ENCODE peak calls at places on chromosomes 6 and 20, in four cellular contexts. N is HepG2, S is K562, B is SK-N-SH. Y is an unnamed sample.

GRCh38 chr6:148525453-148525852 is 182.8 kb downstream of the SASH1 start:
- DNase-seq in B (no peak), N (no peak), S (peak), Y (no peak)

GRCh38 chr6:44494011-44494501 is 106.5 kb downstream of the CDC5L start:
- DNase-seq in S (peak), N (peak), B (no peak), Y (no peak)

GRCh38 chr20:1507276-1507675 is 16.1 kb upstream of the SIRPB2 start:
- DNase-seq in S (no peak), N (no peak), B (no peak), Y (no peak)

GRCh38 chr6:43276180-43277082 is 21.6 kb upstream of the SLC22A7 start:
- DNase-seq in S (no peak), N (peak), B (no peak), Y (no peak)

GRCh38 chr6:168819546-168819945 is 378.6 kb downstream of the SMOC2 start:
- DNase-seq in B (no peak), N (no peak), S (no peak), Y (no peak)

GRCh38 chr20:40561187-40561586 is 127.8 kb downstream of the MAFB start:
- DNase-seq in B (no peak), S (no peak), N (no peak), Y (no peak)

GRCh38 chr20:46571418-46571817 is 21.0 kb upstream of the OCSTAMP start:
- DNase-seq in N (no peak), B (no peak), S (no peak), Y (no peak)

GRCh38 chr6:105511639-105512038 is 108.8 kb upstream of the PREP start:
- DNase-seq in S (no peak), N (no peak), B (no peak), Y (no peak)

GRCh38 chr6:56314683-56315523 is 67.5 kb upstream of the COL21A1 start:
- DNase-seq in S (peak), B (peak), N (peak), Y (peak)

GRCh38 chr20:39112196-39112743 is 150.1 kb downstream of the DHX35 start:
- DNase-seq in B (peak), N (peak), S (peak), Y (peak)

GRCh38 chr20:57998981-57999464 is 229.4 kb downstream of the ANKRD60 start:
- DNase-seq in B (no peak), N (no peak), S (no peak), Y (no peak)

GRCh38 chr20:24465730-24466129 is 3.7 kb upstream of the SYNDIG1 start:
- DNase-seq in N (no peak), S (no peak), B (no peak), Y (no peak)

GRCh38 chr6:14921878-14922277 is 324.0 kb upstream of the JARID2 start:
- DNase-seq in N (no peak), S (no peak), B (no peak), Y (no peak)

GRCh38 chr6:43916091-43916923 is 146.3 kb downstream of the VEGFA start:
- DNase-seq in B (no peak), N (no peak), S (peak), Y (no peak)

GRCh38 chr6:110098511-110099116 is 80.9 kb downstream of the WASF1 start:
- DNase-seq in N (peak), S (peak), B (no peak), Y (no peak)

GRCh38 chr20:35280523-35280922 is 2.6 kb upstream of the MMP24OS start:
- DNase-seq in B (no peak), N (no peak), S (no peak), Y (no peak)

GRCh38 chr6:93219447-93219846 is 199.9 kb downstream of the EPHA7 start:
- DNase-seq in S (no peak), N (no peak), B (no peak), Y (no peak)

GRCh38 chr6:132494954-132495353 is 18.0 kb downstream of the STX7 start:
- DNase-seq in S (no peak), N (no peak), B (no peak), Y (no peak)

GRCh38 chr6:65979120-65979519 is 272.1 kb upstream of the EYS start:
- DNase-seq in B (no peak), N (no peak), S (no peak), Y (no peak)

GRCh38 chr20:50120935-50121693 is 8.2 kb upstream of the UBE2V1 start:
- DNase-seq in B (peak), S (peak), N (peak), Y (peak)

GRCh38 chr20:49901588-49901987 is 13.7 kb downstream of the SPATA2 start:
- DNase-seq in N (no peak), S (no peak), B (no peak), Y (no peak)

GRCh38 chr6:49269190-49269589 is 193.9 kb downstream of the MMUT start:
- DNase-seq in B (no peak), S (no peak), N (no peak), Y (no peak)

GRCh38 chr20:15487682-15488081 is 1085.6 kb downstream of the KIF16B start:
- DNase-seq in S (no peak), B (no peak), N (no peak), Y (no peak)

GRCh38 chr20:54497931-54498718 is 22.7 kb downstream of the DOK5 start:
- DNase-seq in N (no peak), S (no peak), B (no peak), Y (no peak)

GRCh38 chr6:148509152-148509571 is 166.5 kb downstream of the SASH1 start:
- DNase-seq in B (no peak), N (no peak), S (no peak), Y (no peak)

GRCh38 chr6:14857501-14857900 is 388.4 kb upstream of the JARID2 start:
- DNase-seq in B (no peak), N (no peak), S (no peak), Y (no peak)

GRCh38 chr6:84728602-84729001 is 35.8 kb downstream of the TBX18 start:
- DNase-seq in S (peak), N (peak), B (peak), Y (no peak)

GRCh38 chr20:17680836-17681740 is 954 bp downstream of the RRBP1 start:
- DNase-seq in B (peak), N (peak), S (peak), Y (peak)

GRCh38 chr20:15297059-15297875 is 959.9 kb upstream of the FLRT3 start:
- DNase-seq in S (no peak), N (no peak), B (no peak), Y (no peak)

GRCh38 chr20:58775371-58775770 is 75.3 kb downstream of the GNAS-AS1 start:
- DNase-seq in S (no peak), B (no peak), N (no peak), Y (no peak)

GRCh38 chr6:107237992-107238660 is 122.8 kb upstream of the BEND3 start:
- DNase-seq in S (no peak), B (no peak), N (no peak), Y (no peak)

GRCh38 chr6:110020888-110021287 is 42.8 kb downstream of the GPR6 start:
- DNase-seq in N (no peak), B (no peak), S (no peak), Y (no peak)

DNA sequence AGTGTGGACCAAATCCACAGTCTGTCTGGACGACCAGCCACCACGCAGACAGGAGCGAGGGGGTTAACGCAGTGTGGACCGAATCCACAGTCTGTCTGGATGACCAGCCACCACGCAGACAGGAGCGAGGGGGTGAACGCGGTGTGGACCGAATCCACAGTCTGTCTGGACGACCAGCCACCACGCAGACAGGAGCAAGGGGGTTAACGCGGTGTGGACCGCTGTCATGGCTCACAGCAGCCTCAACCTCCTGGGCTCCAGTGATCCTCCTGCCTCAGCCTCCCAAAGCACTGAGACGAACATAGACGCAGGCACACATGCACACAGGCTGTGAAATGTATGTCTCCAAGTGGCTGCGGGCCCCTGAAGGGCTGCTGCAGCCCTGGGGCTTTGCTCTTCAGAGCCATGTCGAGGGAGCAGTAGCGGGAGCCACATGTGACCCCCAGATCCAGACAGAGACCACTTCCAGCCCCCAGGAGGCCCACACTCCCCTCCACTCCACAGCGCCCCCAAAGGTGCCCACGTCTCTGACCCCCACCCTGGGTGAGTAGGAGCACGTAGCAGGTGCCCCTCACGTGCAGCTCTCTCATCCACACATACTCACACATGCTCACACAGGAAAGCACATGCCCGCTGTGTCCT is 98.1 kb downstream of the YTHDF1 start:
- DNase-seq in N (no peak), S (no peak), B (no peak), Y (no peak)
- TF ChIP-seq FOXJ3 in N (no peak), S (no peak), B (no peak), Y (no peak)

DNA sequence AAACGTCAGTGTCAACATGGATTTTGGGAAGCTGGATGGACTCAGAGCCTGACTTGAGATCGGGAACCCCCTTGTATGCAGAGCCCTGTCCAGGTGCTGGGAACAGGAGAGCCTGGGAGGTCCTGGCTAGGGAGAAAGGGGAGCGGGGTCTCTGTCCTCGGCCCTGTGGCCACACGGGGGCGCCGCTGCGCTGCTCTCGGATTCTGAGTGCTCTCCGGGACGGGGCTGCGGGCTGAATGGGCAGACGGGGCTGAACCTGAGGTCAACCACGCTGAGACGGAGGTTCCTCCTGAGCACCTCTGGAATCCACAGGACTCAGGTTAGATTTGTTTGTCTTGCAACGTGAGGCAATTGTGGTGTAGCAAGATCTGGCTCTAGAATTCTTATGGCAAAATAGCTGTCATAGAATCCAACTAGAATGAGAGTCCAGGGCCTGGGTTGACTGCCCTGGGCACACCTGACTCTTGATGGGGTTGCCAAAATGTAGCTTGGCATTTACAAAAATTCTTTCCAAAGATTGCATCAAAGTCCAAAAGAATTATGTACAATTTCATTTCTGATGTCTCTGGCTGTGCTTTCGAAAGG is 20.6 kb upstream of the HLA-F start:
- DNase-seq in S (peak), B (peak), N (peak), Y (peak)
- TF ChIP-seq MAX in S (no peak), B (no peak), N (no peak), Y (no peak)

DNA sequence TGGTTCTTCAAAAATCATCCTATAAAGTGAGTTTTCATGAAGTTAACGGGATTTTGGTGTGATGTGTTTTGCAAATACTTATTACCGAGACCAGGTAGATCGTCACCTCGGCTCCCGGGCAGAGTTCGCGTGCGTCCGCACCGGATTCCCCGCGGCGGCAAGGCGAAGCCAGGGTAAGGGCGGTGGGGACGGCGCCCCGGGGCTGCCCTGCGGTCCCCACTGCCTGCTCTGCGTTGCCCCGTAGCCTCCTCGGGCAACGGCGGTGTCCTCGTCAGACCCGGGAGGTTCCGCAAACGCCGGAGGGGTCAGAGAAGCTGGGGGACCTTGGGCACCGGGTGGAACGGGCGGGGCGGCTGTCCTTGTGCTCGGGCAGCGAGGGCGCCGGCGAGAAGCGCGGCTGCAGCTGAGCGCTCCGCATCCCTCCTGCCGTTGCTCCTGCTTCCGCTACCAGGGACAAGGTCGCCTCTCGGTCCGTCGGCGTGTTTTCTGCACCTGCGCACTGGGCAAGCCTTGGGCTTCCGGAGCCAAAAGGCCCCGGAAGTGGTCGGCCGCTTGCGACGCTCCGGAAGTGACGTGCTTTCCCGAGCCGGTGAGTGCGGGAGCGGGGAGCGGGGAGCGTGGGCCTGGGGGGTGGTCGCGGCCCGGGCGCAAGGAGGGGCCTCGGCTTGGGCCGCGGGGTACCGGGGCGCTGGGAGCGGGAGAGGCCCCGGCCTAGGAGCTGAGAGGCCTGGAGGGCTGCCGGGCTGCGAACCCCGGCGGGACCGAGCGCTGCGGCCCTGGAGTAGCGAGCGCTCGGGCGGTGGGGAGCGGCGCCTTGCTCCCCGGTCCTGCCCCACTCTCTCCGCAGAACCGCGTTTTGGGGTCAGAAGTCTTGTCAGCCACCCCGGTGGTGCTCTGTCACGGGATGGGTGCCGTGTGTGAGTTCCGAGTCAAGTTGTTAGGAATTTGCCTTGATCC is at the start of gene MTG2:
- DNase-seq in B (peak), N (peak), S (peak), Y (peak)
- TF ChIP-seq FOXJ3 in B (peak), N (peak), S (no peak), Y (peak)

GRCh38 chr6:917939-918338 is 225.0 kb upstream of the EXOC2 start:
- DNase-seq in S (no peak), N (no peak), B (no peak), Y (no peak)

GRCh38 chr6:907928-908327 is 215.0 kb upstream of the EXOC2 start:
- DNase-seq in S (no peak), B (no peak), N (no peak), Y (no peak)

GRCh38 chr6:917296-917695 is 224.4 kb upstream of the EXOC2 start:
- DNase-seq in S (no peak), B (no peak), N (no peak), Y (no peak)

GRCh38 chr6:916160-916559 is 223.2 kb upstream of the EXOC2 start:
- DNase-seq in N (no peak), B (no peak), S (no peak), Y (no peak)

DNA sequence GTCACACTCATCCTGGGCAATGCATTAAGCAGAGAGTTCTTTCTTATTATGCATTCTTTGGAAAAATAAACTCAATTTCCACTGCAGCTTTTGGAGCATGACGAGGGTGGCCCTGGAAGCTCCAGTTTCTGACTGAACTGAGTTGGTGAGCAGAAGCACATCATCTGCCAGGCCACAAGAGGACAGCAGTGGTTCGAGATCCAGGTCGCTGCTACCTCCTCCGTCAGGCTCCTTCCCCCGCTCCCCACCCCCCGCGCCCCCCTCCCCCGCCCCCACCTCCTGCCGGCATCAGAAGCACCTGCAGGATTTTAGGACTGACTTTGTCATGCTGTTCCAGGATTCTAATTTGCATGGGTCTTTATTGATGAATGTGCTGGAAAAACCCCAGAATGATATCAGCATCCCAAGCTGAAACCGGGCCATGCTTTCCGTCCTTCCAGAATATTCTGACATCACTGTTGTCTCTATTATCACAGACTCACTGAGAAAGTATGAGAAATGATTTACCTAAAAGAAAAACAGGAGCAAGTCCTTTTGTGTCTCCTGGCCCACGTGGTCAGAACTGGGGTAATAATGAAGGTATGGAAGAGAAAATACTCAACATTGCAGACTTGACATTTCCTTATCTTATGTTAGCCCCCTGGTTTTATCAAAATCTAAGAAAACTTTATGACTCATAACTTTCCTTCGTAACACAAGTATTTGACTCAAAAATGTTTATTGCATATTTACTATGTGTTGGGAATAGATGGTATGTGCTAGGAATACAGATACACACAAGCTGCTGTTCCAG is 220.1 kb upstream of the EXOC2 start:
- DNase-seq in S (peak), B (no peak), N (peak), Y (peak)
- TF ChIP-seq MAX in S (no peak), B (no peak), N (no peak), Y (no peak)

GRCh38 chr6:17297261-17298080 is 16.3 kb downstream of the RBM24 start:
- DNase-seq in B (no peak), N (no peak), S (no peak), Y (no peak)

GRCh38 chr6:17289491-17290106 is 8.4 kb downstream of the RBM24 start:
- DNase-seq in N (no peak), S (no peak), B (no peak), Y (no peak)

GRCh38 chr6:17292600-17293133 is 11.5 kb downstream of the RBM24 start:
- DNase-seq in B (no peak), N (no peak), S (no peak), Y (no peak)

GRCh38 chr6:17293395-17293794 is 12.2 kb downstream of the RBM24 start:
- DNase-seq in N (no peak), S (no peak), B (no peak), Y (no peak)

GRCh38 chr6:17291778-17292177 is 10.6 kb downstream of the RBM24 start:
- DNase-seq in S (no peak), N (no peak), B (peak), Y (no peak)
- TF ChIP-seq FOXJ3 in S (no peak), N (no peak), B (no peak), Y (no peak)

GRCh38 chr20:51333446-51333845 is 209.1 kb downstream of the NFATC2 start:
- DNase-seq in S (no peak), N (no peak), B (no peak), Y (no peak)

GRCh38 chr20:51334609-51335008 is 207.9 kb downstream of the NFATC2 start:
- DNase-seq in B (no peak), S (no peak), N (no peak), Y (no peak)

GRCh38 chr20:51333971-51334370 is 208.5 kb downstream of the NFATC2 start:
- DNase-seq in N (no peak), B (no peak), S (no peak), Y (no peak)

GRCh38 chr20:51329845-51330244 is 212.7 kb downstream of the NFATC2 start:
- DNase-seq in S (no peak), B (no peak), N (no peak), Y (no peak)

DNA sequence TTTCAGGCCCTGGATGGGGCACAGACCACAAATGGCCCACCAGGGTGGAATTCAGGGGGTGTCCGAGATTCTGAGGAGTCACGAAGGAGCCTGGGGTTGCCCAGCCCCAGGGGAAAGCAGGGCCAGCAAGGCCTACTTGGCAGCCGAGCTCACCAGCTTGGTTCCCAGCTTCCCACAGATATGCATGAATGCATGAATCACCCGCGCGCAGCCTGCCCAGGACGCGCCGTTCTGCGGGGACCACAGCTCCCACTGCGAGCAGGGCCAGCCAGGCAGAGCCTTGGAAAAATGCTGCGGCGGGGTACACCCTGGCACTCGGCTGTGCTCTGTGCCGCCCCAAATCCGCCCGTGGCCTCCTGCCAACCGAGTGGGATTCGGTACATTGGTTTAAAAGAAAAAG is 211.1 kb downstream of the NFATC2 start:
- DNase-seq in S (no peak), B (no peak), N (no peak), Y (no peak)
- TF ChIP-seq MAX in S (no peak), B (no peak), N (no peak), Y (no peak)